ENCODE peak calls at places on chromosomes 4 and X, in four cellular contexts. One of them, this sample, is unnamed.

GRCh38 chr4:141339966-141340365 is 119.3 kb downstream of the ZNF330 start:
- DNase-seq in H1: no peak
- DNase-seq in keratinocyte: no peak
- DNase-seq in bronchial epithelial cell: peak
- DNase-seq in this sample: no peak

GRCh38 chr4:179607003-179607402 is 2164.8 kb upstream of the AGA start:
- DNase-seq in H1: no peak
- DNase-seq in keratinocyte: no peak
- DNase-seq in bronchial epithelial cell: no peak
- DNase-seq in this sample: no peak

GRCh38 chrX:850471-850916 is 219.9 kb downstream of the SHOX start:
- DNase-seq in H1: no peak
- DNase-seq in keratinocyte: no peak
- DNase-seq in bronchial epithelial cell: no peak
- DNase-seq in this sample: no peak

GRCh38 chr4:87882321-87882720 is 49.6 kb downstream of the MEPE start:
- DNase-seq in H1: no peak
- DNase-seq in keratinocyte: no peak
- DNase-seq in bronchial epithelial cell: no peak
- DNase-seq in this sample: no peak

GRCh38 chrX:109934434-109934833 is 68.5 kb upstream of the TMEM164 start:
- DNase-seq in H1: no peak
- DNase-seq in keratinocyte: no peak
- DNase-seq in bronchial epithelial cell: no peak
- DNase-seq in this sample: no peak

GRCh38 chr4:146146918-146147317 is 28.6 kb upstream of the LSM6 start:
- DNase-seq in H1: no peak
- DNase-seq in keratinocyte: no peak
- DNase-seq in bronchial epithelial cell: peak
- DNase-seq in this sample: no peak

GRCh38 chr4:105147226-105148151 is 813 bp downstream of the TET2 start:
- DNase-seq in H1: no peak
- DNase-seq in keratinocyte: no peak
- DNase-seq in bronchial epithelial cell: peak
- DNase-seq in this sample: no peak

GRCh38 chr4:184100297-184100885 is 117.3 kb downstream of the ENPP6 start:
- DNase-seq in H1: no peak
- DNase-seq in keratinocyte: no peak
- DNase-seq in bronchial epithelial cell: peak
- DNase-seq in this sample: peak

GRCh38 chr4:82774711-82775171 is 23.9 kb downstream of the SCD5 start:
- DNase-seq in H1: no peak
- DNase-seq in keratinocyte: no peak
- DNase-seq in bronchial epithelial cell: no peak
- DNase-seq in this sample: no peak

GRCh38 chr4:81577392-81577791 is 105.7 kb upstream of the RASGEF1B start:
- DNase-seq in H1: no peak
- DNase-seq in keratinocyte: no peak
- DNase-seq in bronchial epithelial cell: no peak
- DNase-seq in this sample: no peak

GRCh38 chr4:24472514-24473308 is 111.6 kb downstream of the DHX15 start:
- DNase-seq in H1: peak
- DNase-seq in keratinocyte: no peak
- DNase-seq in bronchial epithelial cell: peak
- DNase-seq in this sample: peak

GRCh38 chr4:145824469-145824868 is 114.2 kb downstream of the ZNF827 start:
- DNase-seq in H1: no peak
- DNase-seq in keratinocyte: no peak
- DNase-seq in bronchial epithelial cell: no peak
- DNase-seq in this sample: no peak

GRCh38 chrX:1222511-1223252 is 10.2 kb upstream of the CRLF2 start:
- DNase-seq in H1: no peak
- DNase-seq in keratinocyte: no peak
- DNase-seq in bronchial epithelial cell: peak
- DNase-seq in this sample: no peak

GRCh38 chrX:1486749-1487361 is 34.1 kb upstream of the ASMTL start:
- DNase-seq in H1: no peak
- DNase-seq in keratinocyte: no peak
- DNase-seq in bronchial epithelial cell: no peak
- DNase-seq in this sample: peak

DNA sequence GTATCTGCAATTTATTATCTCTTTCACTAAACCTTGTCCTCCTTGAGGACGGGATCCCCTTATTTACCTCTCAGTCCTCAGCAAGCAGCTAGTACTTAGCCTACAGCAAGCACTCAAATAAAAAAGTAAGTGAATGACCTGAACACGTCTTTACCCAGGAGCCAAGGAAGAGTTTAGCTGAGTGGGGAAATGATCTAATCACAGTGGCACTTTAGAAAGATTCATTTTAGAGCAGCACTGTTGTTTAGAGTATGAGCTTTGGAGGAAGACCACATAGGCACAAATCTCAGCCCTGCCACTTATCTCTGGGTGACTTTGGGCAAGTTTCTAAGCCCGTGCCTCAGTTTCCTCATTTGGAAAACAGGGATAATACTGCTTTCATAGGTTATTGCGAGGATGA is 2.7 kb downstream of the FAM120C start:
- DNase-seq in H1: no peak
- DNase-seq in keratinocyte: no peak
- DNase-seq in bronchial epithelial cell: peak
- DNase-seq in this sample: no peak
- H3K4me3 ChIP-seq in H1: no peak
- H3K4me3 ChIP-seq in keratinocyte: peak
- H3K4me3 ChIP-seq in bronchial epithelial cell: peak
- H3K4me3 ChIP-seq in this sample: no peak

DNA sequence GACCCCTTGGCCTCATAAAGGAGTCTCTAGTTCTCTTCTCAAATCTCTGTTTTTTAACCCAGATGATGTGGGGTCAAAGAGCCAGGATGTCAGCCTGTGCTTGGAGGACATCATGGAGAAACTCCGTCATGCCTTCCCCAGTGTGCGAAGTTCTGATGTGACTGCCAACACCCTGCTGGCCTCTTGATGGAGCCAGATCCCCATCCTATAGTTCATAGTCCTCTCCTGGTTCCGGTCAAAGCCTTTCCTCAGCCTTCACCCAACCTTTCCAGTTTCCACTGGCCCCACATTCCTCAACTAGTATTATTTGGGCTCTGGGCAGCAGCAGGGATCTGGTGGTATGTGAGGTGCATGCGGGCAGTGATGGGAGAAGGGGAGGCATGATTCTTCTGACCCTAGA is 30.7 kb downstream of the TAF7L start:
- DNase-seq in H1: no peak
- DNase-seq in keratinocyte: no peak
- DNase-seq in bronchial epithelial cell: peak
- DNase-seq in this sample: no peak
- TF ChIP-seq CTCF in H1: peak
- TF ChIP-seq CTCF in keratinocyte: peak
- TF ChIP-seq CTCF in bronchial epithelial cell: peak
- TF ChIP-seq CTCF in this sample: no peak

GRCh38 chr4:158168606-158169005 is 4.2 kb downstream of the GASK1B start:
- DNase-seq in H1: no peak
- DNase-seq in keratinocyte: no peak
- DNase-seq in bronchial epithelial cell: no peak
- DNase-seq in this sample: no peak

GRCh38 chr4:158170691-158171455 is 2.0 kb downstream of the GASK1B start:
- DNase-seq in H1: no peak
- DNase-seq in keratinocyte: peak
- DNase-seq in bronchial epithelial cell: peak
- DNase-seq in this sample: no peak

GRCh38 chr4:158171456-158171790 is 1.4 kb downstream of the GASK1B start:
- DNase-seq in H1: no peak
- DNase-seq in keratinocyte: no peak
- DNase-seq in bronchial epithelial cell: no peak
- DNase-seq in this sample: no peak

GRCh38 chr4:158169931-158170690 is 2.7 kb downstream of the GASK1B start:
- DNase-seq in H1: no peak
- DNase-seq in keratinocyte: no peak
- DNase-seq in bronchial epithelial cell: no peak
- DNase-seq in this sample: no peak

DNA sequence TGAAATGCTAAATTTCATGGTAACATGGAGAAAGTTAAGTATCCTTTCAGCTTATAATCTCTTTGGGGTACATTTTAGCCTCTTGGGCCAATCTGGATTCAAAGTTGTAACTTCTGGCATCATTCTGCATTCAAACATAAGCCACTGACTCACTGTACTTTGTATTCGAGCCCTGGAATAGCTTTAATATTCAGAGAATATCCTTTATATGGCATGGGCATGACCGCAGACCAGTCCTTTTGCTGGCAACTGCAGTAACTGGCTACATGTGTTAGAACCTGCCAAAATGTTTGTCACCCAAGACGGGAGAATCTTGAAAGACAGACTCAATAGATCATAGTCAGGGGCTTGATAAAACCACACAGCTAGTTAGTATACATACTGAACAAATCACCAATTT is 3.3 kb downstream of the GASK1B start:
- DNase-seq in H1: no peak
- DNase-seq in keratinocyte: no peak
- DNase-seq in bronchial epithelial cell: no peak
- DNase-seq in this sample: no peak
- H3K4me3 ChIP-seq in H1: no peak
- H3K4me3 ChIP-seq in keratinocyte: no peak
- H3K4me3 ChIP-seq in bronchial epithelial cell: no peak
- H3K4me3 ChIP-seq in this sample: no peak

GRCh38 chr4:107519057-107519456 is 201.0 kb downstream of the PAPSS1 start:
- DNase-seq in H1: no peak
- DNase-seq in keratinocyte: no peak
- DNase-seq in bronchial epithelial cell: peak
- DNase-seq in this sample: no peak
- TF ChIP-seq CTCF in H1: peak
- TF ChIP-seq CTCF in keratinocyte: peak
- TF ChIP-seq CTCF in bronchial epithelial cell: peak
- TF ChIP-seq CTCF in this sample: no peak

DNA sequence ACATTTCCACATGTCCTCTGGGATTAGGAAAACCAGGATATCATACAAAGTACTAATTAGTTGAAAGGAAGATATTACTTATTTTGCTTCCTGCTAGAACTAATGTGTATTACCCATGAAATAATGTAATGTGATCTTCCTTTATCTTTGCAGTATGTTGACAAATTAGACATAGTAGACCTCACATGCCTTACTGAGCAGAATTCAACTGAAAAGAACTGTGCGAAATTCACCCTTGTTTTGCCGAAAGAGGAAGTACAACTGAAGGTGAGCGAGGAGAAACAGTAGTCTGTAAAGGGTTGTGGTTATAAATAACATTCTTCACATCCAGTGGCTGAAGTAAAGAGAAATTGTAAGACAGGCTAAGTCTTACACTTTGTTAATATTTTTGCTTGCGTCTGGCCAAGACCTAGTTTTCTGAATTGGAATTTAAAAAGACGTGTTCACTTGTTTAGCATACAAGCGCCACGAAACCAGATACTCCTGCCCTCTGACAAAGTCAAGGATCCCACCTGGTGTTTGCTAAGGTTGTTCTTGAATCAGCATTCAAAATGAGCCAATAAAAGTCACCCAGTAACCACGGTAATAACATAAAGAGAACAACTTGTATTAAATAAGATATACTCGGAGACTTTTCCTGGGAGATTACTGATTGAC is 16.8 kb downstream of the STAP1 start:
- DNase-seq in H1: no peak
- DNase-seq in keratinocyte: no peak
- DNase-seq in bronchial epithelial cell: peak
- DNase-seq in this sample: no peak
- H3K4me3 ChIP-seq in H1: no peak
- H3K4me3 ChIP-seq in keratinocyte: no peak
- H3K4me3 ChIP-seq in bronchial epithelial cell: no peak
- H3K4me3 ChIP-seq in this sample: no peak

This sample was measured in CD8-positive, alpha-beta T cell.